ENCODE peak calls at places on chromosomes 5 and 9, in eight cellular contexts. One of them, this sample, is unnamed.

GRCh38 chr9:34540826-34541225 is 18.0 kb upstream of the ENHO start:
- DNase-seq in GM23248: peak; percentile 80
- DNase-seq in A172: peak; percentile 77
- DNase-seq in HT-29: no peak
- DNase-seq in neural crest cell: no peak
- DNase-seq in iPS-NIHi11: no peak
- DNase-seq in NCI-H345: no peak
- DNase-seq in CMK: no peak
- DNase-seq in this sample: no peak

GRCh38 chr9:84667571-84668203 is 1.8 kb upstream of the NTRK2 start:
- DNase-seq in iPS-NIHi11: peak; percentile 37
- DNase-seq in HT-29: peak; percentile 39
- DNase-seq in CMK: no peak
- DNase-seq in A172: no peak
- DNase-seq in GM23248: peak; percentile 56
- DNase-seq in NCI-H345: peak; percentile 55
- DNase-seq in neural crest cell: peak; percentile 17
- DNase-seq in this sample: no peak

GRCh38 chr9:113907282-113907681 is 31.2 kb downstream of the ZNF618 start:
- DNase-seq in neural crest cell: no peak
- DNase-seq in CMK: no peak
- DNase-seq in NCI-H345: no peak
- DNase-seq in HT-29: no peak
- DNase-seq in iPS-NIHi11: no peak
- DNase-seq in A172: no peak
- DNase-seq in GM23248: no peak
- DNase-seq in this sample: no peak

GRCh38 chr9:78032599-78033457 is 1.2 kb upstream of the GNAQ start:
- DNase-seq in neural crest cell: no peak
- DNase-seq in CMK: no peak
- DNase-seq in A172: peak; percentile 50
- DNase-seq in GM23248: no peak
- DNase-seq in NCI-H345: peak; percentile 42
- DNase-seq in iPS-NIHi11: no peak
- DNase-seq in HT-29: peak; percentile 75
- DNase-seq in this sample: no peak

GRCh38 chr5:177195307-177195952 is 61.9 kb downstream of the NSD1 start:
- DNase-seq in CMK: no peak
- DNase-seq in NCI-H345: no peak
- DNase-seq in iPS-NIHi11: no peak
- DNase-seq in GM23248: no peak
- DNase-seq in HT-29: no peak
- DNase-seq in neural crest cell: no peak
- DNase-seq in A172: peak; percentile 86
- DNase-seq in this sample: no peak

GRCh38 chr9:7171461-7171860 is 413.7 kb downstream of the KDM4C start:
- DNase-seq in iPS-NIHi11: no peak
- DNase-seq in HT-29: no peak
- DNase-seq in CMK: no peak
- DNase-seq in GM23248: no peak
- DNase-seq in neural crest cell: no peak
- DNase-seq in A172: no peak
- DNase-seq in NCI-H345: no peak
- DNase-seq in this sample: no peak

GRCh38 chr5:53792338-53792737 is 231.9 kb downstream of the NDUFS4 start:
- DNase-seq in A172: no peak
- DNase-seq in HT-29: no peak
- DNase-seq in GM23248: no peak
- DNase-seq in iPS-NIHi11: no peak
- DNase-seq in NCI-H345: no peak
- DNase-seq in CMK: no peak
- DNase-seq in neural crest cell: no peak
- DNase-seq in this sample: no peak

GRCh38 chr5:37116359-37116758 is 132.8 kb downstream of the CPLANE1 start:
- DNase-seq in CMK: no peak
- DNase-seq in NCI-H345: no peak
- DNase-seq in GM23248: no peak
- DNase-seq in iPS-NIHi11: no peak
- DNase-seq in neural crest cell: no peak
- DNase-seq in A172: no peak
- DNase-seq in HT-29: no peak
- DNase-seq in this sample: no peak

GRCh38 chr9:130017035-130017909 is 25.7 kb downstream of the FNBP1 start:
- DNase-seq in neural crest cell: no peak
- DNase-seq in GM23248: peak; percentile 25
- DNase-seq in A172: no peak
- DNase-seq in HT-29: no peak
- DNase-seq in iPS-NIHi11: no peak
- DNase-seq in NCI-H345: no peak
- DNase-seq in CMK: no peak
- DNase-seq in this sample: no peak

GRCh38 chr5:36090033-36090432 is 23.4 kb upstream of the UGT3A2 start:
- DNase-seq in NCI-H345: no peak
- DNase-seq in iPS-NIHi11: peak; percentile 45
- DNase-seq in GM23248: peak; percentile 50
- DNase-seq in neural crest cell: no peak
- DNase-seq in HT-29: peak; percentile 65
- DNase-seq in CMK: no peak
- DNase-seq in A172: peak; percentile 62
- DNase-seq in this sample: peak; percentile 79

GRCh38 chr9:32378993-32379729 is 5.3 kb upstream of the ACO1 start:
- DNase-seq in CMK: peak; percentile 37
- DNase-seq in iPS-NIHi11: peak; percentile 60
- DNase-seq in NCI-H345: peak; percentile 81
- DNase-seq in GM23248: peak; percentile 85
- DNase-seq in A172: peak; percentile 74
- DNase-seq in neural crest cell: peak; percentile 36
- DNase-seq in HT-29: peak; percentile 87
- DNase-seq in this sample: peak; percentile 42

GRCh38 chr9:80085668-80086067 is 513.9 kb downstream of the TLE4 start:
- DNase-seq in HT-29: no peak
- DNase-seq in iPS-NIHi11: no peak
- DNase-seq in A172: peak; percentile 19
- DNase-seq in neural crest cell: no peak
- DNase-seq in CMK: no peak
- DNase-seq in GM23248: no peak
- DNase-seq in NCI-H345: no peak
- DNase-seq in this sample: no peak

GRCh38 chr5:176844281-176844680 is 33.9 kb downstream of the UNC5A start:
- DNase-seq in GM23248: no peak
- DNase-seq in HT-29: no peak
- DNase-seq in A172: no peak
- DNase-seq in NCI-H345: no peak
- DNase-seq in neural crest cell: no peak
- DNase-seq in CMK: no peak
- DNase-seq in iPS-NIHi11: no peak
- DNase-seq in this sample: no peak

GRCh38 chr5:159533197-159533596 is 202.9 kb upstream of the IL12B start:
- DNase-seq in A172: no peak
- DNase-seq in iPS-NIHi11: no peak
- DNase-seq in neural crest cell: no peak
- DNase-seq in NCI-H345: no peak
- DNase-seq in GM23248: peak; percentile 53
- DNase-seq in CMK: no peak
- DNase-seq in HT-29: no peak
- DNase-seq in this sample: no peak

GRCh38 chr5:156356238-156356637 is 29.3 kb downstream of the SGCD start:
- DNase-seq in HT-29: no peak
- DNase-seq in CMK: no peak
- DNase-seq in neural crest cell: no peak
- DNase-seq in A172: no peak
- DNase-seq in NCI-H345: no peak
- DNase-seq in GM23248: peak; percentile 58
- DNase-seq in iPS-NIHi11: no peak
- DNase-seq in this sample: no peak

GRCh38 chr5:176887252-176887849 is 11.8 kb downstream of the HK3 start:
- DNase-seq in GM23248: no peak
- DNase-seq in CMK: no peak
- DNase-seq in HT-29: no peak
- DNase-seq in iPS-NIHi11: peak; percentile 67
- DNase-seq in NCI-H345: no peak
- DNase-seq in A172: no peak
- DNase-seq in neural crest cell: no peak
- DNase-seq in this sample: no peak

GRCh38 chr5:157555031-157555640 is 20.4 kb downstream of the ADAM19 start:
- DNase-seq in A172: no peak
- DNase-seq in NCI-H345: no peak
- DNase-seq in CMK: no peak
- DNase-seq in neural crest cell: no peak
- DNase-seq in iPS-NIHi11: no peak
- DNase-seq in GM23248: no peak
- DNase-seq in HT-29: no peak
- DNase-seq in this sample: no peak

GRCh38 chr5:74310967-74311930 is 329.3 kb downstream of the ENC1 start:
- DNase-seq in GM23248: no peak
- DNase-seq in A172: no peak
- DNase-seq in neural crest cell: no peak
- DNase-seq in NCI-H345: no peak
- DNase-seq in HT-29: no peak
- DNase-seq in iPS-NIHi11: no peak
- DNase-seq in CMK: no peak
- DNase-seq in this sample: no peak

This sample was measured in WERI-Rb-1.